ENCODE peak calls at places on chromosomes 7 and 10, in nine cellular contexts. F, Z, Y, E, N, J, R, A and P are unnamed samples.

GRCh38 chr7:24965831-24966708 is 13.9 kb downstream of the OSBPL3 start:
- DNase-seq in F (no peak), Z (peak; percentile 72), Y (no peak), E (peak; percentile 13), N (peak; percentile 60), J (no peak), R (no peak), A (no peak), P (no peak)

GRCh38 chr10:107341281-107341680 is 176.8 kb upstream of the SORCS1 start:
- DNase-seq in F (no peak), Z (no peak), Y (no peak), E (no peak), N (no peak), J (no peak), R (no peak), A (peak; percentile 48), P (no peak)

GRCh38 chr10:116809528-116810500 is 39.5 kb upstream of the ENO4 start:
- DNase-seq in F (no peak), Z (peak; percentile 37), Y (no peak), E (peak; percentile 42), N (no peak), J (peak; percentile 31), R (no peak), A (peak; percentile 33), P (no peak)

GRCh38 chr7:134315679-134316538 is 821 bp downstream of the SLC35B4 start:
- DNase-seq in F (no peak), Z (no peak), Y (no peak), E (peak; percentile 36), N (no peak), J (no peak), R (no peak), A (peak; percentile 67), P (no peak)

GRCh38 chr7:43454936-43455518 is 127.9 kb upstream of the STK17A start:
- DNase-seq in F (no peak), Z (no peak), Y (no peak), E (peak; percentile 52), N (no peak), J (peak; percentile 19), R (no peak), A (peak; percentile 72), P (no peak)

GRCh38 chr10:102779680-102780079 is 35.9 kb downstream of the WBP1L start:
- DNase-seq in F (no peak), Z (no peak), Y (no peak), E (peak; percentile 36), N (no peak), J (no peak), R (no peak), A (peak; percentile 52), P (no peak)

GRCh38 chr10:93599778-93600177 is 1.3 kb downstream of the RBP4 start:
- DNase-seq in F (no peak), Z (no peak), Y (no peak), E (no peak), N (no peak), J (no peak), R (no peak), A (no peak), P (no peak)

GRCh38 chr10:15146366-15146765 is 22.1 kb downstream of the NMT2 start:
- DNase-seq in F (no peak), Z (no peak), Y (no peak), E (no peak), N (no peak), J (no peak), R (no peak), A (no peak), P (no peak)

GRCh38 chr10:31698169-31698890 is 230.3 kb downstream of the ARHGAP12 start:
- DNase-seq in F (peak; percentile 48), Z (no peak), Y (peak; percentile 72), E (peak; percentile 50), N (no peak), J (no peak), R (peak; percentile 83), A (peak; percentile 95), P (no peak)

GRCh38 chr7:98360221-98361124 is 40.4 kb downstream of the BAIAP2L1 start:
- DNase-seq in F (no peak), Z (peak; percentile 82), Y (no peak), E (peak; percentile 77), N (peak; percentile 73), J (no peak), R (no peak), A (no peak), P (no peak)

GRCh38 chr7:156121956-156122355 is 309.7 kb upstream of the SHH start:
- DNase-seq in F (no peak), Z (no peak), Y (no peak), E (no peak), N (no peak), J (no peak), R (no peak), A (no peak), P (no peak)
- H3K9me3 ChIP-seq in F (no peaks in the 10 kb centered on the region), Z (no peaks in the 10 kb centered on the region), Y (no peaks in the 10 kb centered on the region), E (no peaks in the 10 kb centered on the region), N (no peaks in the 10 kb centered on the region), J (no peaks in the 10 kb centered on the region), R (no peaks in the 10 kb centered on the region), A (no peaks in the 10 kb centered on the region), P (no peaks in the 10 kb centered on the region)

GRCh38 chr10:72061930-72062329 is 26.4 kb downstream of the SPOCK2 start:
- DNase-seq in F (no peak), Z (no peak), Y (no peak), E (no peak), N (no peak), J (no peak), R (peak; percentile 14), A (no peak), P (no peak)

GRCh38 chr10:72058347-72058898 is 29.9 kb downstream of the SPOCK2 start:
- DNase-seq in F (no peak), Z (no peak), Y (no peak), E (no peak), N (no peak), J (no peak), R (peak; percentile 7), A (no peak), P (no peak)

GRCh38 chr10:72061491-72061890 is 26.9 kb downstream of the SPOCK2 start:
- DNase-seq in F (no peak), Z (no peak), Y (no peak), E (no peak), N (no peak), J (no peak), R (peak; percentile 47), A (no peak), P (no peak)

GRCh38 chr10:72058989-72059842 is 29.1 kb downstream of the SPOCK2 start:
- DNase-seq in F (no peak), Z (no peak), Y (no peak), E (no peak), N (no peak), J (no peak), R (peak; percentile 45), A (no peak), P (no peak)

GRCh38 chr10:72059843-72060822 is 28.2 kb downstream of the SPOCK2 start:
- DNase-seq in F (no peak), Z (no peak), Y (no peak), E (no peak), N (no peak), J (no peak), R (peak; percentile 28), A (no peak), P (no peak)
- H3K27me3 ChIP-seq in F (no peaks in the 10 kb centered on the region), Z (no peaks in the 10 kb centered on the region), Y (no peaks in the 10 kb centered on the region), E (no peaks in the 10 kb centered on the region), N (no peaks in the 10 kb centered on the region), J (no peaks in the 10 kb centered on the region), R (no peaks in the 10 kb centered on the region), A (peaks cover 20% of the 10 kb centered on the region), P (no peaks in the 10 kb centered on the region)

GRCh38 chr10:125060486-125060850 is 99.9 kb downstream of the CTBP2 start:
- DNase-seq in F (no peak), Z (no peak), Y (no peak), E (no peak), N (no peak), J (no peak), R (no peak), A (peak; percentile 88), P (no peak)

GRCh38 chr10:125056161-125057132 is 103.9 kb downstream of the CTBP2 start:
- DNase-seq in F (no peak), Z (no peak), Y (no peak), E (no peak), N (no peak), J (no peak), R (peak; percentile 69), A (no peak), P (no peak)

GRCh38 chr10:125060038-125060437 is 100.3 kb downstream of the CTBP2 start:
- DNase-seq in F (no peak), Z (no peak), Y (no peak), E (no peak), N (no peak), J (no peak), R (no peak), A (peak; percentile 54), P (no peak)

GRCh38 chr10:125054664-125055273 is 105.6 kb downstream of the CTBP2 start:
- DNase-seq in F (no peak), Z (no peak), Y (no peak), E (no peak), N (no peak), J (no peak), R (no peak), A (no peak), P (no peak)

DNA sequence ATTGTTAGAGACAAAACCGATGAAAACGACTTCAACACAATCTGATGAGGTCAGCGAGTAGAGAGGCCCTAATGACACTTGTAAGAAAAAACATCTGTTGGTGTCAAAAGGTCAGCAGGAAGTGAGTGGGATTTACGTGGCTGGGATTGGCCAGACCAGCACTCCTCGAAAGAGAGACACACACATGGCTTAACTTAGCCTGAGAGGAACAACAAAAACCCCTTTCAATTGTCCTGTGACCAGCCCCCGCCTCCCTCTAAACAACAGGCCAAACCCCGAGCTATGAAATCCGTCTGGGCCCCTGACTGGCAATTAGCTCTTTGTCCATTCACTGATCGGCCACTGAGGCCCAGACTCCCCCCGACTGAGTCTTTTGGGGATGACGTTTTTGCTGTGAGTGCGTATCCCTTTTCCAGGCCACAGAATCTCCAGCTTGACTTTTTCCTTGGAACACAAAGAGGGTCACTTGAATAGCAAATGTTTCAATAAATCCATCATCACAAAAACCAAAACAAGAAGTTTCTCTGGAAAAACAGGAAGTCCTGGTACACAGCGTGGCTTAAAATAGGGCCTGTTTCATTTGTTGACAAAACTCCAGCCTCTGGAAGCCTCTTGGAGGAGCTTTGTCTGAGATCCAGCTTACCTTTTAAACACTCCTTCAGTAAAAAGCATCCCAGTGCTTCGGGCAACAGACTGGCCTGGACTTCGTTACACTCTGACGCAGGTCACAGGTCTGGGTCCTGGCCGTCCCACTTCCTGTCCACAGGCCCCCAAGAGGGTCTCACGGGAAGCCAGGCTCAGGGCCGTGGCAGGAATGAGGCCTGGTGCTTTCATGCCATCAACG is 103.0 kb downstream of the CTBP2 start:
- DNase-seq in F (peak; percentile 55), Z (no peak), Y (peak; percentile 40), E (peak; percentile 57), N (no peak), J (no peak), R (peak; percentile 76), A (peak; percentile 85), P (no peak)
- H3K4me3 ChIP-seq in F (no peak overlapping the region), Z (no peak overlapping the region), Y (peak overlapping the region; percentile 22), E (no peak overlapping the region), N (no peak overlapping the region), J (no peak overlapping the region), R (peak overlapping the region; percentile 21), A (peak overlapping the region; percentile 45), P (no peak overlapping the region)

DNA sequence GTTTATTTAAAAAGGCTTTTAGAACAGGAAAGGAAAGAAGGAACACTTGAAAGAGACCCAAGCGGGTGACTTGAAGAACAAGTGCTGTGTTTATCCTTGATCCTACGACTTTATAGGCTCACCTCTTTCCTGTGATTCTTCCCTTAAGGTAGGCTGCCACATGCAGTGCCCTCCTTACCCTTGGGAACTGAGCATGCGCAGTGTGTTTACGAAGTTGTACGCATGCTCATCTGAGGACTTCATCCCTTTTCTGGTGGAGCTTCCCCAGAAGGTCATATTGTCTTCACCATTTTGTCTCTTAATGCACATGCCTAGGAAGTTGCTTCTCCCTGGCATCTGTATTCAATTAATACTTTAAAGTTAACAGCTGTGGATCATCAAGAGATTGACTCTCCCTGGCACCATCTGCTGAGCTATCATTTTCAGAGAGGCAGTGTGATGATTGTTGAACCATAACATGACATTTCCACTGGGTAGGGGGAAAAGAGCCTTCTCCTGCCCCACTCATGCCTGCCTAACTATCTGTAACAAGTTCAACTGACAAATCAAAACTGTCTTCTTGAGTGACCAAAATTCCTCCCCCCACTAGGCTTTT is 50.0 kb upstream of the VOPP1 start:
- DNase-seq in F (no peak), Z (no peak), Y (no peak), E (no peak), N (no peak), J (no peak), R (no peak), A (no peak), P (no peak)
- H3K9me3 ChIP-seq in F (no peaks in the 10 kb centered on the region), Z (peaks cover 55% of the 10 kb centered on the region), Y (no peaks in the 10 kb centered on the region), E (peaks cover 4% of the 10 kb centered on the region), N (peaks cover 5% of the 10 kb centered on the region), J (no peaks in the 10 kb centered on the region), R (no peaks in the 10 kb centered on the region), A (no peaks in the 10 kb centered on the region), P (peaks cover 4% of the 10 kb centered on the region)